ENCODE peak calls at places on chromosome 11, in eight cellular contexts. X, B, P, Q, D, V, F and S are unnamed samples.

GRCh38 chr11:17208257-17208999 is 642 bp upstream of the PIK3C2A start:
- DNase-seq in B (no peak), Q (no peak), F (peak), V (peak), X (peak), D (peak), P (no peak), S (no peak)

GRCh38 chr11:11672764-11673163 is 51.0 kb upstream of the GALNT18 start:
- DNase-seq in V (no peak), Q (no peak), D (no peak), X (no peak), F (no peak), B (no peak), P (no peak), S (no peak)

GRCh38 chr11:72155751-72156150 is 20.2 kb downstream of the FOLR3 start:
- DNase-seq in P (no peak), B (no peak), X (no peak), D (no peak), F (no peak), Q (no peak), V (no peak), S (no peak)

GRCh38 chr11:127126956-127127355 is 126.4 kb upstream of the KIRREL3 start:
- DNase-seq in F (no peak), V (no peak), D (no peak), B (no peak), P (no peak), Q (no peak), X (no peak), S (no peak)

GRCh38 chr11:103633037-103633788 is 403.2 kb upstream of the DDI1 start:
- DNase-seq in P (no peak), Q (no peak), X (peak), V (no peak), B (no peak), D (no peak), F (no peak), S (no peak)

GRCh38 chr11:124844664-124845079 is 20.6 kb upstream of the ROBO3 start:
- DNase-seq in P (no peak), V (no peak), Q (no peak), B (no peak), X (no peak), F (no peak), D (no peak), S (no peak)

GRCh38 chr11:63534076-63534475 is 2.5 kb upstream of the PLAAT4 start:
- DNase-seq in D (no peak), V (no peak), Q (no peak), B (no peak), P (no peak), F (no peak), X (no peak), S (no peak)

GRCh38 chr11:57648791-57649735 is 649 bp downstream of the YPEL4 start:
- DNase-seq in F (no peak), B (no peak), Q (no peak), P (no peak), X (peak), V (no peak), D (no peak), S (no peak)

GRCh38 chr11:128483211-128483788 is 104.1 kb downstream of the ETS1 start:
- DNase-seq in D (no peak), V (no peak), P (no peak), B (no peak), Q (no peak), X (no peak), F (peak), S (no peak)

GRCh38 chr11:103420593-103420992 is 311.4 kb downstream of the DYNC2H1 start:
- DNase-seq in B (no peak), Q (no peak), D (no peak), X (peak), P (no peak), V (no peak), F (no peak), S (no peak)

GRCh38 chr11:69666752-69667536 is 8.2 kb downstream of the LTO1 start:
- DNase-seq in B (no peak), X (no peak), F (no peak), V (no peak), P (no peak), Q (no peak), D (no peak), S (no peak)

GRCh38 chr11:86671386-86672006 is 920 bp downstream of the ME3 start:
- DNase-seq in Q (no peak), P (peak), B (peak), V (no peak), X (peak), F (no peak), D (peak), S (no peak)

GRCh38 chr11:5288912-5289525 is 12.7 kb downstream of the OR51B4 start:
- DNase-seq in D (no peak), Q (no peak), P (no peak), B (no peak), X (no peak), F (no peak), V (no peak), S (no peak)

GRCh38 chr11:215581-216037 is 8.1 kb downstream of the RIC8A start:
- DNase-seq in X (no peak), V (no peak), F (no peak), P (no peak), D (no peak), Q (no peak), B (no peak), S (no peak)

GRCh38 chr11:68053981-68054812 is 15.4 kb downstream of the TCIRG1 start:
- DNase-seq in D (no peak), B (no peak), V (no peak), P (no peak), F (peak), Q (no peak), X (no peak), S (no peak)

GRCh38 chr11:126834149-126834548 is 166.4 kb downstream of the KIRREL3 start:
- DNase-seq in D (peak), F (no peak), P (no peak), Q (no peak), X (peak), V (no peak), B (no peak), S (no peak)

GRCh38 chr11:73409431-73409830 is 33.2 kb downstream of the RELT start:
- DNase-seq in F (no peak), B (no peak), D (no peak), V (no peak), X (no peak), P (no peak), Q (no peak), S (no peak)

GRCh38 chr11:6637871-6638270 is 17.7 kb downstream of the DCHS1 start:
- DNase-seq in B (no peak), F (no peak), X (peak), P (peak), D (no peak), Q (no peak), V (no peak), S (no peak)

GRCh38 chr11:9489366-9489765 is 28.6 kb downstream of the ZNF143 start:
- DNase-seq in V (no peak), F (no peak), Q (no peak), X (peak), P (no peak), B (no peak), D (no peak), S (no peak)

GRCh38 chr11:10727259-10727851 is 23.7 kb upstream of the CTR9 start:
- DNase-seq in P (no peak), D (no peak), Q (no peak), X (peak), V (no peak), B (no peak), F (no peak), S (no peak)

GRCh38 chr11:48095779-48096470 is 115.6 kb downstream of the PTPRJ start:
- DNase-seq in D (no peak), F (no peak), B (no peak), V (no peak), X (peak), Q (no peak), P (peak), S (no peak)

GRCh38 chr11:134589155-134589554 is 177.1 kb upstream of the B3GAT1 start:
- DNase-seq in V (no peak), F (no peak), X (no peak), B (no peak), Q (no peak), P (no peak), D (no peak), S (no peak)

GRCh38 chr11:15307600-15307999 is 192.9 kb downstream of the INSC start:
- DNase-seq in F (no peak), V (no peak), D (no peak), Q (no peak), P (no peak), X (no peak), B (no peak), S (no peak)

GRCh38 chr11:76134239-76134638 is 72.1 kb downstream of the WNT11 start:
- DNase-seq in B (no peak), X (no peak), F (no peak), V (no peak), D (no peak), P (no peak), Q (no peak), S (no peak)

GRCh38 chr11:69658606-69659450 is 16.3 kb downstream of the LTO1 start:
- DNase-seq in D (no peak), B (peak), X (no peak), Q (no peak), V (no peak), P (peak), F (no peak), S (no peak)